ENCODE peak calls at places on chromosomes 1 and 21, in five cellular contexts. P is HAP-1, C is left ventricle myocardium inferior, O is A673, S is OCI-LY7. K is an unnamed sample. For H3K4me1, the result is how much of the 10 kb centered on the place peaks cover.

GRCh38 chr1:206898089-206898908 is 1.1 kb downstream of the IL24 start:
- DNase-seq in P (no peak), O (no peak), C (no peak), S (no peak), K (no peak)

GRCh38 chr1:94808682-94809081 is 11.5 kb upstream of the SLC44A3 start:
- DNase-seq in S (no peak), P (peak), C (no peak), O (no peak), K (no peak)

GRCh38 chr1:150511551-150511950 is 3.6 kb downstream of the ECM1 start:
- DNase-seq in C (no peak), S (no peak), P (no peak), O (no peak), K (no peak)

GRCh38 chr1:243447342-243447741 is 191.5 kb downstream of the SDCCAG8 start:
- DNase-seq in P (no peak), S (no peak), C (no peak), O (no peak), K (no peak)

GRCh38 chr1:81582467-81582986 is 218.2 kb upstream of the ADGRL2 start:
- DNase-seq in O (no peak), S (no peak), P (no peak), C (no peak), K (no peak)

GRCh38 chr1:2108213-2108876 is 58.1 kb downstream of the PRKCZ start:
- DNase-seq in O (peak), C (no peak), S (peak), P (no peak), K (no peak)

GRCh38 chr1:85584923-85585322 is 4.4 kb downstream of the CCN1 start:
- DNase-seq in C (no peak), O (no peak), P (peak), S (no peak), K (no peak)

GRCh38 chr1:58932820-58933598 is 149.2 kb upstream of the JUN start:
- DNase-seq in O (no peak), P (no peak), S (no peak), C (no peak), K (no peak)

GRCh38 chr1:228150458-228151169 is 884 bp downstream of the GJC2 start:
- DNase-seq in P (no peak), S (no peak), O (no peak), C (peak), K (peak)

GRCh38 chr1:62573675-62574074 is 23.6 kb upstream of the ANGPTL3 start:
- DNase-seq in P (no peak), O (no peak), S (no peak), C (no peak), K (no peak)

GRCh38 chr1:235011064-235011598 is 117.5 kb downstream of the TOMM20 start:
- DNase-seq in C (no peak), S (peak), P (no peak), O (no peak), K (no peak)

GRCh38 chr1:234871710-234872262 is 256.9 kb downstream of the TOMM20 start:
- DNase-seq in C (no peak), S (no peak), O (no peak), P (no peak), K (no peak)

GRCh38 chr1:204258213-204259115 is 44.7 kb upstream of the GOLT1A start:
- DNase-seq in C (peak), P (peak), S (peak), O (peak), K (peak)

GRCh38 chr1:228851196-228851595 is 115.9 kb downstream of the RHOU start:
- DNase-seq in S (no peak), C (no peak), O (no peak), P (no peak), K (no peak)

GRCh38 chr1:24311731-24312130 is 7.4 kb upstream of the GRHL3 start:
- DNase-seq in C (no peak), P (no peak), S (no peak), O (no peak), K (no peak)

GRCh38 chr1:109383087-109383779 is 14.5 kb downstream of the SORT1 start:
- DNase-seq in P (no peak), O (no peak), C (no peak), S (no peak), K (no peak)

GRCh38 chr1:228284148-228284495 is 76.3 kb downstream of the OBSCN start:
- DNase-seq in P (no peak), S (no peak), O (no peak), C (no peak), K (no peak)

GRCh38 chr1:173393655-173393993 is 83.5 kb upstream of the PRDX6 start:
- DNase-seq in O (no peak), S (no peak), C (no peak), P (no peak), K (no peak)

GRCh38 chr1:111729271-111729921 is 9.8 kb downstream of the INKA2 start:
- DNase-seq in O (no peak), S (no peak), C (peak), P (no peak), K (peak)

GRCh38 chr1:244664353-244664752 is 11.4 kb downstream of the DESI2 start:
- DNase-seq in S (no peak), O (no peak), C (no peak), P (no peak), K (no peak)

GRCh38 chr21:38965241-38965640 is 159.5 kb downstream of the ETS2 start:
- DNase-seq in C (no peak), S (no peak), O (no peak), P (no peak), K (no peak)

GRCh38 chr1:31669786-31670582 is 25.3 kb upstream of the PEF1 start:
- DNase-seq in S (peak), O (peak), P (no peak), C (peak), K (peak)

GRCh38 chr1:228087771-228088251 is 5.3 kb downstream of the ARF1 start:
- DNase-seq in S (no peak), C (peak), P (no peak), O (no peak), K (peak)

GRCh38 chr1:81220614-81221071 is 580.1 kb upstream of the ADGRL2 start:
- DNase-seq in S (no peak), O (no peak), P (no peak), C (no peak), K (peak)

GRCh38 chr1:906532-907420 is 16.9 kb upstream of the SAMD11 start:
- DNase-seq in S (peak), P (no peak), O (no peak), C (peak), K (peak)

GRCh38 chr1:206590025-206590834 is 22.0 kb downstream of the EIF2D start:
- DNase-seq in S (no peak), P (no peak), O (no peak), C (no peak), K (no peak)

GRCh38 chr1:56459260-56459659 is 120.1 kb downstream of the PLPP3 start:
- DNase-seq in O (no peak), C (no peak), S (no peak), P (no peak), K (no peak)

GRCh38 chr1:161199506-161200119 is 759 bp upstream of the ADAMTS4 start:
- DNase-seq in P (no peak), S (no peak), O (peak), C (no peak), K (no peak)

GRCh38 chr1:203186446-203187305 is at the start of gene CHI3L1:
- DNase-seq in S (no peak), C (no peak), O (no peak), P (no peak), K (no peak)

GRCh38 chr1:60436148-60436547 is 362.6 kb upstream of the C1orf87 start:
- DNase-seq in C (no peak), P (no peak), S (no peak), O (no peak), K (no peak)

GRCh38 chr1:5001466-5001865 is 347.1 kb downstream of the AJAP1 start:
- DNase-seq in O (no peak), P (no peak), C (no peak), S (peak), K (no peak)

GRCh38 chr1:162536511-162536910 is 25.0 kb upstream of the UAP1 start:
- DNase-seq in P (no peak), C (no peak), S (no peak), O (no peak), K (no peak)

DNA sequence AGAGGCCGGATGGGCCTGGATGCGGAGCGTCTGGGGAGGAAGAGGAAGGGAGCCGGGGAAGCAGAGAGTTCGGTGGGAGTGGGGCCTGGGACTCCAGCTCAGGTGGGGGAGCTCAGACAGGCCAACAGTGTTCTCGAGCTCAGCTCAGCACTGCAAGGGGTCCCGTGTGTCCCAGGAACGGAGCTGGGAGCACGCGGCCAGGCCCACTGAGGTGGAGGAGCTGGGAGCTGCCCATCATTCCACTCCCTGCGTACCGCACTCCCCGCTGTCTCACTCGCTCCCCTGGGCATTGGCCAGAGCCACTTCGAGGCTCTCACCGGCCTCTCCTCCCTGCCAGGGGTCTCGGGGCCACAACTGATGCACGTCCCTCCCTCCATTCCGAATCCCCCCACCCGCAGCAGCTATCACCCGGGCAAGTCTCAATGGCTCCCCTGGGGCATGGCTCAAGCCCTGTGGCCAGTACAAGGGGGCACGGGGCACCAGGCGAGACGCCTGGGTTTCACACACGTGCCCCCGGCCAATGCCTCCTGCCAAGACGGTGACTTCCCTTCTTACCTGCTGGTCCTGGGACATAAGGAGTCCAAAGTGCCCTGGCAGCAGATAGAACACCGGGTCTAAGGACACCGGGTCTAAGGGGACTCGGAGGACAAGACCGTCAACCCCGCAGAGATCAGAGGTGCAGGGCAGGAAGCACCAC is 30.3 kb upstream of the COL6A2 start:
- DNase-seq in C (no peak), P (no peak), S (no peak), O (no peak), K (no peak)
- H3K4me1 ChIP-seq in C (under half), P (under half), S (under half), O (under half), K (under half)

GRCh38 chr21:46482225-46482845 is 23.6 kb downstream of the DIP2A start:
- DNase-seq in S (no peak), O (no peak), P (no peak), C (no peak), K (no peak)
- H3K4me1 ChIP-seq in S (under half), O (under half), P (under half), C (under half), K (under half)

GRCh38 chr1:15212216-15212988 is 34.6 kb upstream of the FHAD1 start:
- DNase-seq in O (no peak), S (no peak), C (no peak), P (no peak), K (no peak)

GRCh38 chr1:15214507-15214906 is 32.5 kb upstream of the FHAD1 start:
- DNase-seq in O (no peak), C (peak), S (no peak), P (no peak), K (no peak)

GRCh38 chr1:15211424-15211823 is 35.6 kb upstream of the FHAD1 start:
- DNase-seq in S (no peak), C (no peak), O (no peak), P (no peak), K (no peak)

GRCh38 chr1:15213333-15213732 is 33.7 kb upstream of the FHAD1 start:
- DNase-seq in C (no peak), P (no peak), S (no peak), O (no peak), K (no peak)

DNA sequence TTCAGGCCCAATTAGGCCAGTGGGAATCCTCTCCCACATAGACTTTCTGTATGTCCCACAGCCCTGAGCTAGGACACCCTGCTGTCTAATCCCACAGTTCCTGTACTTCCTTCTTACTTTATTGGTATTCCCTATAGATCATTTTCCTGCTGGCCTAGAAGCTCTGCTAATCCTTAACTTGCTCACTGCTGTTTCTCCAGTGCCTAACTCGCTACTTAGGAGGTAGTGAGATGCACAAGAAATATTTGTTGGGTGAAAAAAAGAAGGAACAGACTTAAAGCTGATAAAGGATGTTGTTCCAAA is 34.1 kb upstream of the FHAD1 start:
- DNase-seq in S (no peak), P (no peak), C (no peak), O (peak), K (no peak)
- H3K4me1 ChIP-seq in S (under half), P (under half), C (under half), O (under half), K (under half)

GRCh38 chr1:21307210-21307609 is 16.9 kb upstream of the ECE1 start:
- DNase-seq in S (no peak), O (no peak), P (no peak), C (no peak), K (no peak)
- H3K4me1 ChIP-seq in S (under half), O (under half), P (under half), C (half or more), K (under half)

DNA sequence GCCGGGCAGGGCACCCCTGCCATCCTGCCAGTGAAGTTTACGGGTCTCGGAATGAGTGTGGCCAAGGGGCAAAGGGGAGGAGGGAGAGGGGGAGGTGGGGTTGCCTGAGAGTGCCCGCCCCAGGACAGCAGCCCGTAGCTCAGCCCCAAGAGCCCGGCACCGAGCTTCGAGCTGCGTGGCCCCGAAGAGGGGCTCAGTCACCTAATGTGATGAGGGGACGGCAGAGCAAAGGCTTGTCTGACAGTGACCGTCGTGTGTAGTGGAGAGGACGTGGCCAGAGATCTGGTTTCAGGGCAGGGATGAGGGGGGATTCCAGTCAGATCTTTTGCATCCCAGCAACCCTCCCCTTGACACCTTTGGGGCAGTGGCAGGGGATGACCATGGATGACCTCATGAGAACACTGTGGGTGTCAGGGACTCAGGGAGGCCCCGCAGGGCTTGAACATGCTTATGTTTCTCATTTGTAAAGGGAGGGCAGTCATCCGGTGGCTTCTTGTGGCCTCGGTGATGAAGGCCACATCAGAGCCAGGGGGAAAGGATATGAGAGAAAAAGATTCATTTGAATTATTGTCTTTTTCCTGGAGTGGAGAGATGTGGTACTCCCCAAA is 1.1 kb upstream of the TRPM2 start:
- DNase-seq in O (no peak), P (no peak), C (no peak), S (no peak), K (no peak)
- H3K4me1 ChIP-seq in O (under half), P (under half), C (under half), S (under half), K (under half)

DNA sequence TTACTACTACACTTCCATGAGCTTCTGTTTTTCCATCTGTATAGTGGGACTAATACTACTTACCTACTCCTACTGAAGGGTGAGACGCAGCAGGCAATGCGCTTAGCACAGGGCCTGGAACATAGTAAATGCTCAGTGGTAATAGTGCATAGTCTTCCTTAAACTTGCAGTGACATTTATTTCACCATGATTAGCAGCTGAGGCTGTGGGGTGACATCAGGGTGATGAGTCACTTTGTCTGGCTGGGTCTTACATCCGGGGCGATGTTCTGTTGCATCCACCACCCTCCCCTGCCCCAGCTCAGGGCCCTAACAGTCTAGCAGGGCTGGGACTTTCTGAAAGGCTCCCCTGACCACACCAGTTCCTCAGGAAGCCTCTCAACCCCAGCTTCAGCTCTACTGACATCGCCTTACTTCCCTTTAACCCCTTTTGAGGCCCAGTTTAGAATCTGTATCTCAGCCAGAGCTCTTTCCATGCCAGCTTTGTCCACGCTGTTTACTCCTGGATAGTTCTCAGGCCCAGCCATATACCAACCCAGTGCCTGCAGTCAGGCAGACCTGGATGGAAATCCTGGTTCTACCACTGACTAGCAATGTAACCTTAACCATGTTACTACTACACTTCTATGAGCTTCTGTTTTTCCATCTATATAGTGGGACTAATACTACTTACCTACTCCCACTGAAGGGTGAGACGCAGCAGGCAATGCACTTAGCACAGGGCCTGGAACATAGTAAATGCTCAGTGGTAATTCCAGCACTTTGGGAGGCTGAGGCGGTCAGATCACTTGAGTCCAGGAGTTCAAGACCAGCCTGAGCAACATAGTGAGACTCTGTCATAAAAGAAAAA is 66.3 kb downstream of the CD58 start:
- DNase-seq in C (peak), O (peak), P (no peak), S (peak), K (peak)
- H3K4me1 ChIP-seq in C (under half), O (under half), P (under half), S (under half), K (under half)

K was measured in right cardiac atrium.